ENCODE peak calls at places on chromosomes 13 and 19, in six cellular contexts. One of them, this sample, is unnamed.

GRCh38 chr13:78978381-78978998 is 319.5 kb upstream of the OBI1 start:
- DNase-seq in T1000: no peak
- DNase-seq in stimulated activated CD4-positive, alpha-beta T cell treated with anti-CD3 and anti-CD28 coated beads, Interleukin-4, amount 100 ng/mL, for 1 hour: no peak
- DNase-seq in hypothalamus: peak; percentile 0
- DNase-seq in germinal center: peak; percentile 39
- DNase-seq in aorta: no peak
- DNase-seq in this sample: peak; percentile 2

GRCh38 chr13:51760592-51760991 is 43.4 kb downstream of the DHRS12 start:
- DNase-seq in T1000: no peak
- DNase-seq in stimulated activated CD4-positive, alpha-beta T cell treated with anti-CD3 and anti-CD28 coated beads, Interleukin-4, amount 100 ng/mL, for 1 hour: no peak
- DNase-seq in hypothalamus: no peak
- DNase-seq in germinal center: no peak
- DNase-seq in aorta: peak; percentile 73
- DNase-seq in this sample: no peak

GRCh38 chr13:50404769-50405168 is 389.5 kb downstream of the KCNRG start:
- DNase-seq in T1000: no peak
- DNase-seq in stimulated activated CD4-positive, alpha-beta T cell treated with anti-CD3 and anti-CD28 coated beads, Interleukin-4, amount 100 ng/mL, for 1 hour: no peak
- DNase-seq in hypothalamus: no peak
- DNase-seq in germinal center: no peak
- DNase-seq in aorta: no peak
- DNase-seq in this sample: no peak

GRCh38 chr13:39311619-39312018 is 273.4 kb downstream of the NHLRC3 start:
- DNase-seq in T1000: no peak
- DNase-seq in stimulated activated CD4-positive, alpha-beta T cell treated with anti-CD3 and anti-CD28 coated beads, Interleukin-4, amount 100 ng/mL, for 1 hour: no peak
- DNase-seq in hypothalamus: no peak
- DNase-seq in germinal center: no peak
- DNase-seq in aorta: no peak
- DNase-seq in this sample: no peak

GRCh38 chr13:111302045-111302722 is 18.3 kb upstream of the TEX29 start:
- DNase-seq in T1000: no peak
- DNase-seq in stimulated activated CD4-positive, alpha-beta T cell treated with anti-CD3 and anti-CD28 coated beads, Interleukin-4, amount 100 ng/mL, for 1 hour: no peak
- DNase-seq in hypothalamus: no peak
- DNase-seq in germinal center: no peak
- DNase-seq in aorta: no peak
- DNase-seq in this sample: no peak

GRCh38 chr19:14476663-14477401 is 1.7 kb upstream of the PTGER1 start:
- DNase-seq in T1000: peak; percentile 26
- DNase-seq in stimulated activated CD4-positive, alpha-beta T cell treated with anti-CD3 and anti-CD28 coated beads, Interleukin-4, amount 100 ng/mL, for 1 hour: no peak
- DNase-seq in hypothalamus: no peak
- DNase-seq in germinal center: no peak
- DNase-seq in aorta: no peak
- DNase-seq in this sample: peak; percentile 31

GRCh38 chr13:113919761-113920160 is 54.1 kb downstream of the C13orf46 start:
- DNase-seq in T1000: no peak
- DNase-seq in stimulated activated CD4-positive, alpha-beta T cell treated with anti-CD3 and anti-CD28 coated beads, Interleukin-4, amount 100 ng/mL, for 1 hour: no peak
- DNase-seq in hypothalamus: no peak
- DNase-seq in germinal center: no peak
- DNase-seq in aorta: no peak
- DNase-seq in this sample: no peak

GRCh38 chr13:51524312-51524711 is 60.0 kb upstream of the WDFY2 start:
- DNase-seq in T1000: no peak
- DNase-seq in stimulated activated CD4-positive, alpha-beta T cell treated with anti-CD3 and anti-CD28 coated beads, Interleukin-4, amount 100 ng/mL, for 1 hour: no peak
- DNase-seq in hypothalamus: no peak
- DNase-seq in germinal center: no peak
- DNase-seq in aorta: no peak
- DNase-seq in this sample: no peak

GRCh38 chr19:55576746-55577145 is 3.9 kb downstream of the ZNF579 start:
- DNase-seq in T1000: no peak
- DNase-seq in stimulated activated CD4-positive, alpha-beta T cell treated with anti-CD3 and anti-CD28 coated beads, Interleukin-4, amount 100 ng/mL, for 1 hour: no peak
- DNase-seq in hypothalamus: no peak
- DNase-seq in germinal center: no peak
- DNase-seq in aorta: no peak
- DNase-seq in this sample: no peak

GRCh38 chr13:50241479-50241878 is 226.2 kb downstream of the KCNRG start:
- DNase-seq in T1000: no peak
- DNase-seq in stimulated activated CD4-positive, alpha-beta T cell treated with anti-CD3 and anti-CD28 coated beads, Interleukin-4, amount 100 ng/mL, for 1 hour: no peak
- DNase-seq in hypothalamus: no peak
- DNase-seq in germinal center: no peak
- DNase-seq in aorta: no peak
- DNase-seq in this sample: no peak

GRCh38 chr13:75959861-75960481 is 323.8 kb downstream of the LMO7 start:
- DNase-seq in T1000: no peak
- DNase-seq in stimulated activated CD4-positive, alpha-beta T cell treated with anti-CD3 and anti-CD28 coated beads, Interleukin-4, amount 100 ng/mL, for 1 hour: no peak
- DNase-seq in hypothalamus: no peak
- DNase-seq in germinal center: no peak
- DNase-seq in aorta: no peak
- DNase-seq in this sample: no peak

GRCh38 chr13:50319603-50320296 is 304.5 kb downstream of the KCNRG start:
- DNase-seq in T1000: no peak
- DNase-seq in stimulated activated CD4-positive, alpha-beta T cell treated with anti-CD3 and anti-CD28 coated beads, Interleukin-4, amount 100 ng/mL, for 1 hour: no peak
- DNase-seq in hypothalamus: no peak
- DNase-seq in germinal center: no peak
- DNase-seq in aorta: no peak
- DNase-seq in this sample: no peak